ENCODE peak calls at places on chromosomes 11 and 22, in five cellular contexts. E is thoracic aorta; O is CD8-positive, alpha-beta memory T cell; W is heart left ventricle; A is OCI-LY7. G is an unnamed sample. For H3K4me1, the result is how much of the 10 kb centered on the place peaks cover.

GRCh38 chr11:10455637-10456487 is 798 bp downstream of the AMPD3 start:
- DNase-seq in O (peak), W (peak), E (no peak), A (peak), G (no peak)

GRCh38 chr11:94876645-94877445 is 96.5 kb downstream of the CWC15 start:
- DNase-seq in A (no peak), O (peak), W (peak), E (peak), G (peak)

GRCh38 chr22:20567993-20568417 is 60.6 kb downstream of the MED15 start:
- DNase-seq in E (no peak), A (no peak), W (peak), O (no peak), G (no peak)

GRCh38 chr22:44260216-44261035 is 52.3 kb downstream of the SHISAL1 start:
- DNase-seq in W (no peak), A (no peak), O (no peak), E (no peak), G (no peak)

GRCh38 chr11:19060629-19061028 is at the start of gene MRGPRX2:
- DNase-seq in E (no peak), O (no peak), W (no peak), A (no peak), G (no peak)

GRCh38 chr11:78666675-78667129 is 92.0 kb upstream of the NARS2 start:
- DNase-seq in E (no peak), O (no peak), W (no peak), A (no peak), G (no peak)

GRCh38 chr11:75719089-75719638 is 1.5 kb downstream of the MOGAT2 start:
- DNase-seq in A (no peak), O (no peak), W (no peak), E (no peak), G (no peak)

GRCh38 chr22:45502215-45503070 is at the start of gene FBLN1:
- DNase-seq in A (no peak), W (peak), E (no peak), O (no peak), G (no peak)

GRCh38 chr11:129737535-129738230 is 78.0 kb upstream of the TMEM45B start:
- DNase-seq in O (no peak), A (no peak), E (no peak), W (no peak), G (no peak)
- H3K4me1 ChIP-seq in O (under half), A (under half), E (under half), W (under half), G (under half)

DNA sequence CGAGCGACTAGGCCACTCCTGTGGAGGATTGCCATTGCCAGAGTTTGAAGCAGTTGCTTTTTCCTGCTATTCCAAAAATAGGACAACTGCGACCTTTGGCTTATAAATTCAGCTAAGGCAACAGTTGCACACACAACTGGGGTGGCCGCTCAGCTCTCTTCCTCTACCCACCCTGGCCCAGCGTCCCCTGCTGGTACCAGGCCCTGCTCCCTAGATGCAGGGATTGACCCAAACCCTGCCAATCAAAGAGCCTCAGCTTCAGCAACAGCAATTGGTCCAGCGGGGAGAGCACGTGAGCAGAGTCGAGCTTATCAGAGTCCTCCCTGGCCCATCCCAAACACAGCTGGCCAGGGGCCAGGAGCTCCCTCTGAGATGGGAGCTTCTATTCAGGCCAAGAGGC is 22.0 kb upstream of the CABP2 start:
- DNase-seq in O (no peak), E (no peak), A (no peak), W (peak), G (no peak)
- H3K4me1 ChIP-seq in O (under half), E (under half), A (under half), W (under half), G (under half)

GRCh38 chr11:102603091-102603490 is 22.0 kb downstream of the MMP20 start:
- DNase-seq in O (no peak), A (no peak), E (no peak), W (peak), G (no peak)
- H3K4me1 ChIP-seq in O (under half), A (under half), E (under half), W (under half), G (half or more)

DNA sequence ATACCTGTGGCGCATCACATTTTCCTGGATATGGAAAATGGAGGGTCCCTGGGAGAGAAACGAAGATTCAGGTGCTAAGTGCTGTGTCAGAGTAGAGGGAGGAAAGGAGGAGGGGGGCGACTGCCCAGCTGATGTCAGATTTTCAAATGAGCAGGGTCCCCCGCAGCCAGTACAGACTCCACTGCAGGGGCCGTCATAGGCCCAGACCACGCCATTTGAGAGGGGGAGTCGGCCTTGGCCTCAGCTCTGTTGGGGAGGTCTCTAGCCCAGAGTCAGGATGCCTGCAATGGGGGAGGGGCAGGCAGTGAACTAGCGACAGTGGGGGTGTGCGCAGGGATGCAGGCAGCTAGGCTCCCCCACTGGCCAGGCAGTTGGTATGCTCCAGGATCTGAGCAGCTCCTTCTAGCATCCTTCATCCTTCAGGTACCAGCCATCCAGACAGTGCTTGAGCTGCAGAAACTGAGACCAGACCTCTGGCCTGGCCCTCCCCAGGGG is at the start of the genes BSCL2 and GNG3:
- DNase-seq in A (no peak), W (peak), O (no peak), E (no peak), G (no peak)
- H3K4me1 ChIP-seq in A (under half), W (under half), O (under half), E (under half), G (under half)

DNA sequence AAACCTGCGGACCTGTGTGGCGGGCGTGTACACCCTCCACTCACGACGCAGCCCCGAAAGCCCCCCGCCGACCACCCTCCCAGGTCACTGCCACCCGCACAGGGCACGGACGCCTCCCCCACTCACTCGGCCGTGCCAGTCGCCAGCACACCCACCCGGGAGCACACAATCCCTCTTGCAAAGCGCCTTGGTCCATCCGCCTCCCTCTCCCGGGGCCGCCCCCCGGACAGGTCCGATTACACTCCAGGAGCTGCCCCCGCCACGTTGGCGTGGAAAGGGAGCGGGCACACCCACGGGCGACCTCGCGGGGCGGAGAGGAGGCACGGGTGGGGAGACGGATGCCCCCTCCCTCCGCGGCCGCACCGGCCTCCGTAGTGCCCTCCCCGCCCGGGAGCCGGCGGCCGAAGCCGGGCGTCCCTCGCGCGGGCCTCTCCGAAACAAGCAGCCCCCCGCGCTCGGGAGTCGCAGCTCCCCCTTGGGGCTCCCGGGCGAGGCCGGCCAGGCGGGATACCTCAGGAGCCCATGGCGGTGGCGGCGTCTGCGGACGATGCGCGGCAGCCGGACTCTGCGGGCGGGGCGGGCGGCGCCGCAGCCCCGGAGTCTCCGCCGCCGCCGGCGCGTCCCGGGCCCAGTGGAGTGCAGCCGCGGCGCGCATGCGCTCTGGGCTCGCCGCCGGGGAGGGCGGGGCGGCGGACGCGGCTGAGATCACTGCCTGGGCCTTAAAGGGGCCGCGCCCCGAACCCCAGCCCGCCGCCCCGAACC is at the start of gene TMEM184B:
- DNase-seq in O (peak), W (peak), A (peak), E (no peak), G (no peak)
- H3K4me1 ChIP-seq in O (under half), W (under half), A (half or more), E (under half), G (under half)